ENCODE peak calls at places on chromosomes 2 and 18, in eight cellular contexts. O is NCI-H460; S is OCI-M1; U is RWPE1; F is naive thymus-derived CD4-positive, alpha-beta T cell; V is KG1; D is RCC 7860; X is activated naive CD4-positive, alpha-beta T cell. Y is an unnamed sample.

GRCh38 chr2:200634231-200634964 is 48.6 kb downstream of the AOX1 start:
- DNase-seq in D (no peak), O (no peak), V (no peak), F (no peak), X (no peak), U (no peak), S (no peak), Y (no peak)

GRCh38 chr2:19478441-19478840 is 120.0 kb upstream of the OSR1 start:
- DNase-seq in X (no peak), V (no peak), S (no peak), D (peak; percentile 19), U (no peak), F (no peak), O (no peak), Y (no peak)

GRCh38 chr2:240968731-240969624 is 29.4 kb upstream of the SNED1 start:
- DNase-seq in S (no peak), O (no peak), U (no peak), X (no peak), F (no peak), D (no peak), V (no peak), Y (no peak)

GRCh38 chr2:106053116-106053515 is 141.0 kb downstream of the UXS1 start:
- DNase-seq in O (no peak), X (no peak), F (no peak), U (peak; percentile 73), D (no peak), V (no peak), S (no peak), Y (no peak)

GRCh38 chr2:239889641-239890055 is 135.5 kb downstream of the NDUFA10 start:
- DNase-seq in U (no peak), S (no peak), O (no peak), F (no peak), X (no peak), D (no peak), V (no peak), Y (no peak)

GRCh38 chr2:64837116-64837704 is 152.0 kb upstream of the SLC1A4 start:
- DNase-seq in X (no peak), U (peak; percentile 30), V (no peak), S (no peak), O (no peak), F (no peak), D (peak; percentile 80), Y (no peak)

GRCh38 chr2:38578832-38579231 is 23.9 kb downstream of the HNRNPLL start:
- DNase-seq in X (no peak), S (no peak), U (no peak), O (no peak), V (no peak), D (no peak), F (no peak), Y (no peak)

GRCh38 chr18:34965108-34965507 is 76.1 kb upstream of the MAPRE2 start:
- DNase-seq in U (no peak), X (no peak), O (no peak), D (no peak), V (no peak), S (no peak), F (no peak), Y (no peak)

GRCh38 chr2:6943523-6943922 is 26.3 kb downstream of the RNF144A start:
- DNase-seq in S (no peak), F (no peak), U (no peak), O (no peak), V (no peak), D (no peak), X (no peak), Y (no peak)

GRCh38 chr2:66434679-66435548 is at the start of gene MEIS1:
- DNase-seq in U (peak; percentile 88), V (peak; percentile 77), S (peak; percentile 81), F (no peak), O (peak; percentile 91), D (peak; percentile 88), X (no peak), Y (peak; percentile 78)

GRCh38 chr2:105904938-105905337 is 160.2 kb downstream of the NCK2 start:
- DNase-seq in S (no peak), O (no peak), D (no peak), F (no peak), X (no peak), V (no peak), U (no peak), Y (no peak)

GRCh38 chr2:209322905-209323517 is 100.8 kb upstream of the MAP2 start:
- DNase-seq in X (no peak), S (peak; percentile 38), U (no peak), O (peak; percentile 11), V (no peak), D (no peak), F (no peak), Y (no peak)

GRCh38 chr18:62522178-62522509 is 681 bp upstream of the ZCCHC2 start:
- DNase-seq in U (no peak), X (no peak), O (no peak), D (no peak), V (no peak), F (no peak), S (no peak), Y (no peak)

GRCh38 chr2:8685697-8686358 is 4.0 kb downstream of the ID2 start:
- DNase-seq in V (peak; percentile 28), O (peak; percentile 46), D (peak; percentile 38), S (peak; percentile 76), F (peak; percentile 59), X (peak; percentile 78), U (peak; percentile 59), Y (peak; percentile 94)

GRCh38 chr2:20577495-20578235 is 73.2 kb downstream of the HS1BP3 start:
- DNase-seq in V (no peak), U (peak; percentile 86), O (peak; percentile 21), X (no peak), S (no peak), F (no peak), D (peak; percentile 95), Y (no peak)

GRCh38 chr2:235458839-235459273 is 35.0 kb upstream of the AGAP1 start:
- DNase-seq in O (peak; percentile 54), F (no peak), X (no peak), D (peak; percentile 86), S (no peak), V (no peak), U (peak; percentile 52), Y (no peak)

GRCh38 chr2:196963043-196963442 is 36.5 kb upstream of the PGAP1 start:
- DNase-seq in O (no peak), U (no peak), S (no peak), V (no peak), D (no peak), X (no peak), F (no peak), Y (no peak)

GRCh38 chr18:48931680-48932461 is 18.9 kb downstream of the SMAD7 start:
- DNase-seq in S (peak; percentile 59), U (no peak), O (no peak), X (no peak), F (no peak), D (peak; percentile 53), V (no peak), Y (no peak)

GRCh38 chr2:214808961-214809750 is at the start of gene BARD1:
- DNase-seq in X (no peak), V (peak; percentile 47), D (peak; percentile 45), O (peak; percentile 38), U (peak; percentile 66), S (peak; percentile 80), F (peak; percentile 54), Y (peak; percentile 13)

GRCh38 chr2:178882666-178883440 is 75.6 kb upstream of the TTN start:
- DNase-seq in U (peak; percentile 19), D (no peak), X (no peak), O (no peak), V (no peak), F (no peak), S (no peak), Y (no peak)

GRCh38 chr2:28395334-28396061 is 2.8 kb downstream of the FOSL2 start:
- DNase-seq in U (peak; percentile 28), F (no peak), X (no peak), D (peak; percentile 50), S (peak; percentile 22), O (peak; percentile 26), V (peak; percentile 33), Y (no peak)